ENCODE peak calls at places on chromosomes 7 and 10, in ten cellular contexts. E, A, G, R, O, M, H, D, L and V are unnamed samples. For H3K36me3, the result is how much of the 10 kb centered on the place peaks cover.

GRCh38 chr10:82558208-82558607 is 683.2 kb downstream of the NRG3 start:
- DNase-seq in O (no peak), M (no peak), A (no peak), G (no peak), E (no peak), L (no peak), D (no peak), H (no peak), R (no peak), V (no peak)

GRCh38 chr7:129875745-129876411 is 76.9 kb downstream of the UBE2H start:
- DNase-seq in O (no peak), D (no peak), E (no peak), A (no peak), L (no peak), H (no peak), M (no peak), R (peak), G (no peak), V (no peak)

GRCh38 chr10:54682554-54682953 is 118.5 kb downstream of the PCDH15 start:
- DNase-seq in H (no peak), G (no peak), L (no peak), R (no peak), A (no peak), O (no peak), E (no peak), M (no peak), D (no peak), V (no peak)

GRCh38 chr10:93473804-93474472 is 8.2 kb downstream of the MYOF start:
- DNase-seq in M (no peak), L (no peak), G (no peak), A (no peak), D (no peak), R (no peak), O (no peak), H (no peak), E (no peak), V (no peak)

GRCh38 chr7:46993396-46993795 is 588.5 kb downstream of the TNS3 start:
- DNase-seq in M (no peak), R (peak), E (peak), O (no peak), A (no peak), G (no peak), L (no peak), H (peak), D (no peak), V (no peak)

GRCh38 chr10:100485841-100486495 is 23.2 kb downstream of the WNT8B start:
- DNase-seq in A (no peak), R (no peak), L (peak), G (no peak), D (no peak), O (no peak), H (no peak), E (no peak), M (peak), V (peak)

GRCh38 chr7:132080467-132080866 is 495.8 kb downstream of the PLXNA4 start:
- DNase-seq in E (peak), D (no peak), H (no peak), M (no peak), A (no peak), O (no peak), G (no peak), L (no peak), R (no peak), V (no peak)

GRCh38 chr10:115947104-115947503 is 325.9 kb downstream of the GFRA1 start:
- DNase-seq in A (no peak), R (peak), L (no peak), M (peak), H (no peak), D (no peak), O (no peak), G (no peak), E (no peak), V (peak)

GRCh38 chr10:97003804-97004201 is 171.7 kb downstream of the LCOR start:
- DNase-seq in A (no peak), E (no peak), G (no peak), O (no peak), H (no peak), R (no peak), D (no peak), L (no peak), M (no peak), V (no peak)

GRCh38 chr10:5968681-5969453 is 8.5 kb downstream of the IL15RA start:
- DNase-seq in G (no peak), A (peak), O (no peak), L (no peak), E (no peak), R (no peak), M (no peak), D (no peak), H (no peak), V (no peak)

GRCh38 chr10:70352401-70353097 is 29.9 kb downstream of the LRRC20 start:
- DNase-seq in L (no peak), A (no peak), G (no peak), H (no peak), E (no peak), D (no peak), R (peak), O (no peak), M (no peak), V (peak)

DNA sequence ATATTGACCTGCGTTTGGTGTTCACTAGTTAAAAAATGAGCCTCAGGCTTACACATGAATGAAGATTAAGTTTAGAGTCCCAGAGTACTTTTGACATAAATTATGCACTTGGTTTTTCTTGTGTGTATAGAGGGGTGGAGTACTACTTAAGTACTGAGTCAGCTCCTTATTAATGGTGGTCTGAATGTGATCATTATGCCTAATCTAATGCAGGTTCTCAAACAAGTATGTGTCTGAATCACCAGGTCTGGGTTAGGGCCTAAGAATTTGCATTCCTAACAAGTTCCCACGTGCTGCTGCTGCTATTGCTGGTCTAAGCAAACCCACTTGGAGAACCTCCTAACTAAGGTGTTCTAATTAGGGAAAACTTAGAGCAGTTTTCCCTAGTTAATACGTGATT is 30.7 kb upstream of the STOX1 start:
- DNase-seq in E (no peak), G (no peak), O (no peak), H (no peak), A (no peak), M (no peak), R (peak), D (no peak), L (no peak), V (no peak)
- H3K36me3 ChIP-seq in E (under half), G (under half), O (half or more), H (under half), A (under half), M (under half), R (under half), D (under half), L (under half), V (under half)

GRCh38 chr7:32580646-32581045 is 85.4 kb downstream of the AVL9 start:
- DNase-seq in E (no peak), O (no peak), G (no peak), L (no peak), D (no peak), H (no peak), R (no peak), M (no peak), A (no peak), V (no peak)

GRCh38 chr7:32574626-32575025 is 79.3 kb downstream of the AVL9 start:
- DNase-seq in G (no peak), A (no peak), H (no peak), R (no peak), O (no peak), M (no peak), E (no peak), D (no peak), L (no peak), V (no peak)

GRCh38 chr7:32579776-32580175 is 84.5 kb downstream of the AVL9 start:
- DNase-seq in E (no peak), M (no peak), R (no peak), H (no peak), D (no peak), L (no peak), G (no peak), A (no peak), O (no peak), V (no peak)

GRCh38 chr7:32573110-32573687 is 77.9 kb downstream of the AVL9 start:
- DNase-seq in H (no peak), L (no peak), M (no peak), D (no peak), O (no peak), A (no peak), E (no peak), R (no peak), G (no peak), V (no peak)

DNA sequence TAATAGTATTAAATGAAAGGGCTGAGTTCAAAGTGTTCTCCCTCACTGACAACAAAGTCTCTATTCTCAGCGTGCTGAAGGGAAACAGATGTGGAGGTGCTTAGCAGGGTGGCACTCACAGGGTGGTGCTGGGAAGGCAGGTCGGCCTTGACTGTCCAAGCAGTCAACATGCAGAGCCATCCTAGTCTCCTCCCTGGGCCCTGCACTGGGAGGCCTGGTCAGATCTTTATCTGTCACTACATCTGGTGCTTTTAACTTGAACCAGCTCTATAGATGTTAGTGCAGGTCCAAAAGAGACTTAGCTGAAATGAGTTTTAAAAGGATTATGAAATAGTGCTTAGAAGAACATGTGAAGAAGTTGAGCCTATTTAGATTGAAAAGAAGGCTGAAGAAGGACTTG is 82.1 kb downstream of the AVL9 start:
- DNase-seq in E (no peak), O (no peak), L (no peak), G (no peak), H (no peak), R (no peak), D (no peak), A (no peak), M (no peak), V (no peak)
- H3K36me3 ChIP-seq in E (under half), O (half or more), L (under half), G (under half), H (half or more), R (under half), D (half or more), A (under half), M (under half), V (half or more)

GRCh38 chr10:119119400-119119799 is 15.5 kb downstream of the DENND10 start:
- DNase-seq in E (no peak), O (no peak), A (no peak), H (no peak), D (no peak), M (no peak), R (no peak), G (no peak), L (no peak), V (no peak)
- H3K36me3 ChIP-seq in E (under half), O (half or more), A (under half), H (under half), D (under half), M (under half), R (half or more), G (under half), L (under half), V (half or more)

DNA sequence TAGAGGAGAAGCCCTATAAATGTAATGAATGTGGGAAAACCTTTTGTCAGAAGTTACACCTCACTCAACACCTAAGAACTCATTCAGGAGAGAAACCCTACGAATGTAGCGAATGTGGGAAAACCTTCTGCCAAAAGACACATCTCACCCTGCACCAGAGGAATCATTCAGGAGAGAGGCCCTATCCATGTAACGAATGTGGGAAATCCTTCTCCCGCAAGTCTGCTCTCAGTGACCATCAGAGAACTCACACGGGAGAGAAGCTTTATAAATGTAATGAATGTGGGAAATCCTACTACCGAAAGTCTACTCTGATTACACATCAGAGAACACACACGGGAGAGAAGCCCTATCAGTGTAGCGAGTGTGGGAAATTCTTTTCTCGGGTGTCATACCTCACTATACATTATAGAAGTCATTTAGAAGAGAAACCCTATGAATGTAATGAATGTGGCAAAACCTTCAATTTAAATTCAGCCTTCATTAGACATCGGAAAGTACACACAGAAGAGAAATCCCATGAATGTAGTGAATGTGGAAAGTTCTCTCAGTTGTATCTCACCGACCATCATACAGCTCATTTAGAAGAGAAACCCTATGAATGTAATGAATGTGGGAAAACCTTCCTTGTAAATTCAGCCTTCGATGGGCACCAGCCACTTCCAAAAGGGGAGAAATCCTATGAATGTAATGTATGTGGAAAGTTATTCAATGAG is 18.9 kb downstream of the RBAK start:
- DNase-seq in A (no peak), E (no peak), L (no peak), O (no peak), R (no peak), H (no peak), D (no peak), G (no peak), M (peak), V (no peak)
- H3K36me3 ChIP-seq in A (half or more), E (under half), L (under half), O (half or more), R (under half), H (half or more), D (half or more), G (under half), M (half or more), V (half or more)

DNA sequence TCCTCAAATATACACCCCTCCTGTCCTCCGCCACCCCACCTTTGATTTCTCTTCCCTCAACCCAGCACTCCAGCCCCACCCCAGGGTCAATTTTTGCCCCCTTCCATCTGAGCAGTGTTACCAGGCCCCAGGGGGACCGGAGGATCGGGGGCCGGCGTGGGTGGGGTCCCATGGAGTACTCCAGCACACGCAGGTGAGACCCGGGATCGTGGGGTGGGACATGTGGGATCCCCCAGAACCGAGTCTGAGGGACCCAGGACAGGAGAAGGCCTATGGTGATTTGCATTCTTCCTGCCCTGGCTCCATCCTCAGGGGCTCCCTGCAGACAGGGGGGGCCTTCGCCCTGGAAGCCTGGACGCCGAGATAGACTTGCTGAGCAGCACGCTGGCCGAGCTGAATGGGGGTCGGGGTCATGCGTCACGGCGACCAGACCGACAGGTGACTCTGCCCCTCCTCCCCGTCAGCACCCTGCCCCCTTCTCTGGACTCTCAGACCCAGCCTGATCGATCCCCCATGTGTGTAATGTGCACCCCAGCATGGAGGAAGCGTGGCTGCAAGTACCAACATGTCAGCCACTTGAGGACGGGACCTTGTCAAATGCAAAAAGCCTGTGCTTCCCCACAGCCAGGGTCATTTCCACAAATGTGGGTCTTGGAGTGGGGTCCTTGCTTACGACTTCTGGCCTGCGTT is 754 bp downstream of the TRIP6 start:
- DNase-seq in A (peak), H (no peak), L (no peak), D (no peak), O (no peak), G (no peak), M (peak), R (no peak), E (no peak), V (no peak)
- H3K36me3 ChIP-seq in A (under half), H (under half), L (under half), D (under half), O (half or more), G (under half), M (under half), R (under half), E (under half), V (under half)

GRCh38 chr7:5713124-5713912 is 68.1 kb downstream of the RNF216 start:
- DNase-seq in H (no peak), G (no peak), L (no peak), E (no peak), M (no peak), A (no peak), O (no peak), D (peak), R (no peak), V (no peak)

GRCh38 chr7:5712566-5712965 is 68.9 kb downstream of the RNF216 start:
- DNase-seq in E (no peak), H (no peak), L (no peak), A (no peak), G (no peak), R (no peak), O (no peak), D (peak), M (no peak), V (no peak)

GRCh38 chr7:5709347-5709950 is 72.0 kb downstream of the RNF216 start:
- DNase-seq in O (no peak), H (no peak), L (no peak), E (no peak), G (no peak), A (no peak), M (no peak), D (no peak), R (peak), V (no peak)

GRCh38 chr7:5711419-5711818 is 70.0 kb downstream of the RNF216 start:
- DNase-seq in A (no peak), E (no peak), M (peak), O (no peak), R (no peak), D (peak), L (no peak), H (no peak), G (no peak), V (peak)

DNA sequence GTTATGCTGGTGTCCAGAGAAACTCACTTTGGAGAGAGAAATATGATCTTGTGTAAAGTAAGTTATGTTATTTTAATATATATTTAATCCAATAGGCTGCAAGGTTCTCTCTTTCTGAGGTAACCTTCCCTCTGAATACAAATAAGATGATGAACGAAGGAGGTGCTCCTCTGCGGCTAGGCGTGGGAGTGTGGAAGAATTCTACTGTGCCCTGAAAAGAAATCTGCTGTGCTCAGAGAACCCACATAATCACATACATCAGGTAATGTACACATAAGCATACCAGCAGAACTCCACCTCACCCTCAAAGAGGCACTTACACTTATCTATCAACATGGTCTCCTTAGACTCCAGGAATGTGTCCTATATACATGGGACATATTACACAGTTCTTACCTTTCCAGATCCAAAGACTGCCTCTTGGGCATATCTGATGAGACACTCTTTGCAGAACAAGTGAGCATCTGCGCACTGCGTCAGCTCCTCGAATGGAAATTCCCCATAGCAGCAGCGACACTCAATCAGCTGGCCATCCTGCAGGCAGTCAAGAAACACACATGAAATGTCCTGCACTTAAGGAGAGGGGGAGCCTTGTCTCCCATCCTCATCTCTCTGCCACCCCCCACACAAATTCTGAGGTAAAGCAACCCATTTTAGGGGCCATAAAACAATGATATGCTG is 66.7 kb downstream of the RNF216 start:
- DNase-seq in D (peak), G (no peak), R (no peak), A (no peak), H (no peak), L (no peak), E (no peak), M (no peak), O (no peak), V (no peak)
- H3K36me3 ChIP-seq in D (under half), G (under half), R (half or more), A (under half), H (half or more), L (under half), E (under half), M (under half), O (half or more), V (half or more)

GRCh38 chr7:55486991-55487390 is 85.3 kb downstream of the VOPP1 start:
- DNase-seq in H (no peak), D (no peak), O (no peak), E (peak), A (no peak), M (no peak), R (no peak), L (no peak), G (no peak), V (no peak)
- H3K36me3 ChIP-seq in H (under half), D (under half), O (half or more), E (under half), A (under half), M (under half), R (under half), L (under half), G (under half), V (under half)